ENCODE peak calls at places on chromosome 1, in eight cellular contexts. U is CD4-positive, alpha-beta memory T cell; C is tibial nerve; I is naive thymus-derived CD4-positive, alpha-beta T cell; V is heart left ventricle; L is mucosa of descending colon; N is colonic mucosa; S is PC-9. H is an unnamed sample.
A peak's percentile ranks its signal among the peaks of the same experiment; 100 is the strongest.

GRCh38 chr1:63739452-63739851 is 34.4 kb upstream of the ROR1 start:
- DNase-seq in V (no peak), L (no peak), I (no peak), N (no peak), S (no peak), C (no peak), U (no peak), H (no peak)

GRCh38 chr1:17596186-17596585 is 56.7 kb downstream of the ARHGEF10L start:
- DNase-seq in V (no peak), N (peak; percentile 88), S (no peak), U (no peak), I (no peak), C (no peak), L (peak; percentile 85), H (no peak)

GRCh38 chr1:40750326-40750975 is 33.1 kb upstream of the KCNQ4 start:
- DNase-seq in I (no peak), V (no peak), N (no peak), S (no peak), C (no peak), U (no peak), L (no peak), H (no peak)

GRCh38 chr1:99385852-99386251 is 121.6 kb downstream of the PLPPR4 start:
- DNase-seq in C (no peak), V (no peak), I (no peak), L (no peak), S (no peak), U (no peak), N (no peak), H (no peak)

GRCh38 chr1:19206947-19207346 is 3.1 kb downstream of the UBR4 start:
- DNase-seq in V (no peak), L (no peak), C (no peak), S (no peak), N (peak; percentile 22), U (no peak), I (no peak), H (no peak)

GRCh38 chr1:86913399-86913895 is 479 bp downstream of the SELENOF start:
- DNase-seq in C (peak; percentile 7), U (peak; percentile 43), I (peak; percentile 24), L (no peak), S (peak; percentile 50), N (peak; percentile 61), V (no peak), H (no peak)

GRCh38 chr1:31726715-31727114 is 22.9 kb upstream of the COL16A1 start:
- DNase-seq in U (no peak), N (no peak), I (no peak), S (no peak), L (no peak), V (no peak), C (no peak), H (no peak)

GRCh38 chr1:19392221-19392620 is 80.1 kb downstream of the SLC66A1 start:
- DNase-seq in U (no peak), C (no peak), I (no peak), L (no peak), N (no peak), V (no peak), S (no peak), H (no peak)

GRCh38 chr1:64469121-64469520 is 808 bp upstream of the CACHD1 start:
- DNase-seq in L (no peak), U (no peak), N (no peak), C (no peak), S (no peak), I (no peak), V (no peak), H (no peak)

GRCh38 chr1:57623039-57623790 is 199.4 kb upstream of the DAB1 start:
- DNase-seq in C (no peak), L (no peak), U (no peak), S (no peak), I (no peak), N (no peak), V (peak; percentile 41), H (no peak)

GRCh38 chr1:41379741-41380130 is 18.5 kb downstream of the FOXO6 start:
- DNase-seq in I (no peak), L (no peak), C (no peak), V (no peak), N (no peak), U (no peak), S (no peak), H (no peak)

GRCh38 chr1:245871881-245872280 is 635.2 kb downstream of the SMYD3 start:
- DNase-seq in L (no peak), S (no peak), V (no peak), N (no peak), I (no peak), C (no peak), U (no peak), H (no peak)

GRCh38 chr1:38114633-38115032 is 68.0 kb upstream of the POU3F1 start:
- DNase-seq in C (no peak), N (no peak), L (no peak), V (no peak), I (no peak), S (no peak), U (no peak), H (no peak)

GRCh38 chr1:66396212-66396890 is 137.6 kb upstream of the SGIP1 start:
- DNase-seq in I (no peak), S (no peak), N (no peak), U (no peak), L (no peak), V (no peak), C (no peak), H (no peak)

GRCh38 chr1:41823453-41823852 is 95.3 kb downstream of the HIVEP3 start:
- DNase-seq in V (peak; percentile 33), C (no peak), N (no peak), L (no peak), I (no peak), U (no peak), S (no peak), H (no peak)

GRCh38 chr1:5704785-5705514 is 287.3 kb downstream of the NPHP4 start:
- DNase-seq in U (no peak), L (no peak), C (no peak), S (no peak), V (no peak), I (no peak), N (no peak), H (no peak)

GRCh38 chr1:23743287-23744052 is at the start of gene ELOA:
- DNase-seq in C (peak; percentile 39), S (no peak), N (peak; percentile 84), I (peak; percentile 84), L (peak; percentile 87), V (peak; percentile 84), U (peak; percentile 77), H (peak; percentile 81)

GRCh38 chr1:174966000-174966572 is 33.7 kb upstream of the CACYBP start:
- DNase-seq in V (no peak), S (peak; percentile 95), N (no peak), L (no peak), C (no peak), U (no peak), I (no peak), H (no peak)

GRCh38 chr1:54207287-54207686 is 7.3 kb downstream of the MRPL37 start:
- DNase-seq in U (no peak), C (no peak), L (no peak), N (no peak), S (no peak), V (no peak), I (no peak), H (no peak)

GRCh38 chr1:54199765-54200518 is at the start of the genes CYB5RL and MRPL37:
- DNase-seq in L (peak; percentile 91), S (peak; percentile 94), U (peak; percentile 90), V (peak; percentile 95), N (peak; percentile 98), C (peak; percentile 97), I (peak; percentile 85), H (peak; percentile 95)

GRCh38 chr1:54200519-54200997 is 591 bp downstream of the MRPL37 start:
- DNase-seq in U (no peak), V (no peak), I (no peak), S (no peak), N (no peak), C (no peak), L (no peak), H (no peak)

GRCh38 chr1:54199151-54199764 is 572 bp downstream of the CYB5RL start:
- DNase-seq in I (no peak), S (no peak), N (peak; percentile 38), V (no peak), L (peak; percentile 41), C (peak; percentile 10), U (no peak), H (no peak)

DNA sequence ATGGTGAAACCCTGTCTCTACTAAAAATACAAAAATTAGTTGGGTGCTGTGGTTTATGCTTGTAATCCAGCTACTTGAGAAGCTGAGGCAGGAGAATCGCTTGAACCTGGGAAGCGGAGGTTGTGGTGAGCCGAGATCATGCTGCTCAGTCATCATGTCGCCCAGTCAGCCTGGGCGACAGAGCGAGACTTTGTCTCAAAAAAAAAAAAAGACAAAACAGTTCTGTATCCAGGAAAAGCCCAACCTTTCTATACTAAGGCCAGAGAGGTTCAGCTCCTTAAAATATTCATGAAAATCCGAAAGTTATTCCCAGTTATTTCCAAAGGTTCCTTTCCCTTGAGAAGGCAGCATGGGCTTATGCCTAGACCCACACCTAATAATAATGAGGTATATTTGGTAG is 4.2 kb downstream of the MRPL37 start:
- DNase-seq in L (no peak), I (no peak), U (no peak), S (no peak), V (no peak), N (no peak), C (no peak), H (no peak)
- H3K36me3 ChIP-seq in L (peaks cover 11% of the 10 kb centered on the region), I (peaks cover 46% of the 10 kb centered on the region), U (peaks cover 34% of the 10 kb centered on the region), S (peaks cover 3% of the 10 kb centered on the region), V (peaks cover 59% of the 10 kb centered on the region), N (peaks cover 14% of the 10 kb centered on the region), C (peaks cover 4% of the 10 kb centered on the region), H (peaks cover 39% of the 10 kb centered on the region)

GRCh38 chr1:15733218-15733725 is 2.8 kb upstream of the SLC25A34 start:
- DNase-seq in V (no peak), C (no peak), S (no peak), U (no peak), L (no peak), N (no peak), I (no peak), H (no peak)
- H3K36me3 ChIP-seq in V (peaks cover 68% of the 10 kb centered on the region), C (peaks cover 37% of the 10 kb centered on the region), S (no peaks in the 10 kb centered on the region), U (peaks cover 25% of the 10 kb centered on the region), L (no peaks in the 10 kb centered on the region), N (peaks cover 10% of the 10 kb centered on the region), I (peaks cover 66% of the 10 kb centered on the region), H (peaks cover 67% of the 10 kb centered on the region)

GRCh38 chr1:39337067-39337466 is 132.6 kb downstream of the MACF1 start:
- DNase-seq in U (no peak), N (no peak), V (no peak), L (no peak), S (no peak), I (no peak), C (no peak), H (no peak)
- H3K36me3 ChIP-seq in U (peaks cover 73% of the 10 kb centered on the region), N (peaks cover 4% of the 10 kb centered on the region), V (peaks cover 98% of the 10 kb centered on the region), L (no peaks in the 10 kb centered on the region), S (no peaks in the 10 kb centered on the region), I (peaks cover 94% of the 10 kb centered on the region), C (peaks cover 21% of the 10 kb centered on the region), H (peaks cover 83% of the 10 kb centered on the region)

DNA sequence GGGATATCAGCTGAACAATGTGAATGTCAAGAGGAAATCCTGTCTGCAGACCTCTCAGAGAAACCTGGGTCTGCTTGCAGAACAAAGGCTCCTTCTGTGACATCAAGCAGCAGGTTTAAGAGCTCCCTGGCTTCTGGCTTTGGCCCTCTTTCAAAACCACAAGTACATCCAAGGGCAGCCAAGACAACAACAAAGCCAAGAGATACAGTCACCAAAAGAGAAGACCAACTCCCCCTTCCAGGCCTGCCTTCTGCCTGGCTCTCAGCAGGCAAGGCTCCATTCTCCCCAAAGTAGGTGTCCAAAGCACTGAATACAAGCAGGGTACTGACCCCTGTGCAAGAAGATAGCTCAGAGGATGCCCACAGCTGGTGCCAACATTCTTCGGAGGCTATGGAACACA is 11.5 kb downstream of the BCAR3 start:
- DNase-seq in N (no peak), C (peak; percentile 57), S (peak; percentile 71), U (no peak), I (no peak), L (no peak), V (peak; percentile 43), H (no peak)
- H3K36me3 ChIP-seq in N (no peaks in the 10 kb centered on the region), C (no peaks in the 10 kb centered on the region), S (peaks cover 82% of the 10 kb centered on the region), U (no peaks in the 10 kb centered on the region), I (no peaks in the 10 kb centered on the region), L (no peaks in the 10 kb centered on the region), V (peaks cover 5% of the 10 kb centered on the region), H (no peaks in the 10 kb centered on the region)